ENCODE peak calls at places on chromosomes 4 and X, in five cellular contexts. F, O, U, T and J are unnamed samples.

GRCh38 chr4:126213996-126214395 is 899.2 kb downstream of the FAT4 start:
- DNase-seq in F (no peak), T (no peak), O (no peak), U (no peak), J (no peak)

GRCh38 chr4:6625256-6625655 is 15.2 kb upstream of the MRFAP1 start:
- DNase-seq in O (no peak), F (no peak), U (no peak), T (no peak), J (no peak)

GRCh38 chrX:638482-639131 is 8.0 kb downstream of the SHOX start:
- DNase-seq in T (no peak), F (no peak), U (no peak), O (no peak), J (no peak)

GRCh38 chr4:42397635-42398447 is 553 bp downstream of the SHISA3 start:
- DNase-seq in U (no peak), T (peak; percentile 36), O (peak; percentile 25), F (no peak), J (peak; percentile 52)

GRCh38 chr4:87005690-87006461 is 71.1 kb downstream of the AFF1 start:
- DNase-seq in U (no peak), F (no peak), O (peak; percentile 78), T (no peak), J (peak; percentile 20)

GRCh38 chrX:40652664-40653063 is 5.3 kb upstream of the CXorf38 start:
- DNase-seq in U (no peak), T (no peak), O (no peak), F (no peak), J (no peak)

GRCh38 chrX:1387141-1387776 is 4.7 kb downstream of the SLC25A6 start:
- DNase-seq in F (no peak), T (no peak), O (no peak), U (no peak), J (no peak)

GRCh38 chr4:141713771-141714445 is 77.5 kb downstream of the IL15 start:
- DNase-seq in U (no peak), O (no peak), T (no peak), F (no peak), J (no peak)

GRCh38 chrX:123184858-123185251 is 777 bp downstream of the GRIA3 start:
- DNase-seq in F (no peak), U (no peak), T (peak; percentile 9), O (no peak), J (peak; percentile 9)

GRCh38 chrX:23959781-23960180 is 52.0 kb downstream of the CXorf58 start:
- DNase-seq in F (no peak), T (no peak), U (no peak), O (peak; percentile 6), J (no peak)

GRCh38 chrX:37330642-37331041 is 18.5 kb upstream of the PRRG1 start:
- DNase-seq in F (no peak), O (no peak), U (no peak), T (no peak), J (no peak)

GRCh38 chr4:8709729-8710360 is 117.3 kb downstream of the CPZ start:
- DNase-seq in O (no peak), U (no peak), T (no peak), F (no peak), J (no peak)

GRCh38 chr4:152328595-152328994 is 207.3 kb downstream of the FBXW7 start:
- DNase-seq in U (no peak), F (peak; percentile 62), T (no peak), O (no peak), J (no peak)

GRCh38 chrX:42920752-42921151 is 142.8 kb upstream of the PPP1R2C start:
- DNase-seq in U (no peak), F (no peak), T (no peak), O (no peak), J (no peak)

GRCh38 chr4:139509727-139510410 is 46.1 kb downstream of the SETD7 start:
- DNase-seq in T (peak; percentile 25), O (peak; percentile 12), U (no peak), F (no peak), J (peak; percentile 64)

GRCh38 chr4:7279902-7280301 is 87.6 kb downstream of the SORCS2 start:
- DNase-seq in U (no peak), T (no peak), O (no peak), F (no peak), J (no peak)

GRCh38 chrX:45850775-45851433 is 650.2 kb upstream of the DIPK2B start:
- DNase-seq in O (peak; percentile 45), U (peak; percentile 17), T (peak; percentile 26), F (no peak), J (peak; percentile 9)

GRCh38 chrX:53438174-53438831 is 4.1 kb upstream of the HSD17B10 start:
- DNase-seq in F (no peak), U (no peak), T (no peak), O (peak; percentile 18), J (no peak)